ENCODE peak calls at places on chromosome 20, in five cellular contexts. B, E, F, R and D are unnamed samples.
A peak's percentile ranks its signal among the peaks of the same experiment; 100 is the strongest.

GRCh38 chr20:48139262-48140041 is 354.2 kb upstream of the SULF2 start:
- DNase-seq in E (no peak), F (peak; percentile 46), B (no peak), R (no peak), D (no peak)

GRCh38 chr20:30811896-30812671 is 445.4 kb upstream of the DEFB115 start:
- DNase-seq in F (no peak), R (no peak), B (no peak), E (no peak), D (no peak)

GRCh38 chr20:10681466-10681865 is 7.7 kb upstream of the JAG1 start:
- DNase-seq in R (no peak), E (no peak), F (no peak), B (no peak), D (no peak)

GRCh38 chr20:44324343-44324742 is 12.5 kb upstream of the R3HDML start:
- DNase-seq in F (no peak), E (no peak), B (no peak), R (no peak), D (no peak)

GRCh38 chr20:49851991-49852390 is 39.4 kb downstream of the SLC9A8 start:
- DNase-seq in F (no peak), B (no peak), R (no peak), E (no peak), D (no peak)

GRCh38 chr20:31862157-31862470 is 8.2 kb downstream of the DUSP15 start:
- DNase-seq in F (no peak), B (no peak), R (no peak), E (no peak), D (no peak)

GRCh38 chr20:33031531-33031930 is at the start of gene BPIFB6:
- DNase-seq in B (no peak), E (no peak), F (no peak), R (no peak), D (no peak)

GRCh38 chr20:14956026-14956425 is 618.6 kb upstream of the FLRT3 start:
- DNase-seq in B (no peak), E (no peak), F (no peak), R (peak; percentile 59), D (no peak)

GRCh38 chr20:16709017-16709416 is 20.8 kb upstream of the SNRPB2 start:
- DNase-seq in E (no peak), B (no peak), F (no peak), R (no peak), D (no peak)

GRCh38 chr20:58864346-58864745 is 11.8 kb downstream of the GNAS start:
- DNase-seq in R (no peak), F (no peak), E (no peak), B (no peak), D (no peak)

GRCh38 chr20:50526403-50526989 is 16.3 kb downstream of the PTPN1 start:
- DNase-seq in F (no peak), B (peak; percentile 75), R (no peak), E (no peak), D (no peak)

GRCh38 chr20:4953881-4954280 is 47.4 kb downstream of the SLC23A2 start:
- DNase-seq in E (no peak), R (no peak), F (no peak), B (no peak), D (no peak)

GRCh38 chr20:4957939-4958362 is 43.4 kb downstream of the SLC23A2 start:
- DNase-seq in F (no peak), R (no peak), E (no peak), B (no peak), D (no peak)

GRCh38 chr20:4957187-4957586 is 44.1 kb downstream of the SLC23A2 start:
- DNase-seq in E (no peak), B (no peak), F (no peak), R (no peak), D (no peak)

GRCh38 chr20:4959582-4959981 is 41.7 kb downstream of the SLC23A2 start:
- DNase-seq in R (no peak), F (no peak), B (no peak), E (peak; percentile 16), D (no peak)

DNA sequence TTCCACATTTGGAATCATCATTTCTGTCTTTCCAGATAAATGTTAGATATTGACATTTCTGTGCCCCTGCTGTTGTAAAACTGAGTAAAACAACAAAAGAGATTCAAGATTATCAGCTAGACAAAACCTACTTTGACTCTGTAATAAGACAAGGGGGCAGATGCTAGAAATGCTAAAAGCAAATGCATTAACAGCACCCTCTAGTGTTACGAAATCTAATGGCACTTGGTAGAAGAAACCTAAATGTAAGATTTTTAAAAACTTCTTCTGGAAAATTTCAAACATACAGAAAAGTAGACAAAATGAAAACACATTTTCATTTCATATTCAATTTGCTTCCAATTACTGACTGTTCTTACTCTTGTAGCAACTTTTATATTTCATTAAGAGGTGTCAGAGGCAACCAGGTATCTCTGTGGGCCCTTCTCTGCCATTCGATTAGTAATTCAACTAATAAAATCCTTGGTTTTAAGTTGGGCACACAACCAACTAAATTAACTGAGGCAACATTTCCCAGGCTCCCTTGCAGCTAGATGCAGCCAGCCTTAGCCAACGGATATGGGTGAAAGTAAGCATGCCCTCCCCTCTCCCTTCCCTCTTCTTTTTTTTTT is 45.0 kb downstream of the SLC23A2 start:
- DNase-seq in R (peak; percentile 45), F (no peak), B (no peak), E (peak; percentile 34), D (no peak)
- H3K9me3 ChIP-seq in R (no peaks in the 10 kb centered on the region), F (no peaks in the 10 kb centered on the region), B (no peaks in the 10 kb centered on the region), E (no peaks in the 10 kb centered on the region), D (no peaks in the 10 kb centered on the region)

DNA sequence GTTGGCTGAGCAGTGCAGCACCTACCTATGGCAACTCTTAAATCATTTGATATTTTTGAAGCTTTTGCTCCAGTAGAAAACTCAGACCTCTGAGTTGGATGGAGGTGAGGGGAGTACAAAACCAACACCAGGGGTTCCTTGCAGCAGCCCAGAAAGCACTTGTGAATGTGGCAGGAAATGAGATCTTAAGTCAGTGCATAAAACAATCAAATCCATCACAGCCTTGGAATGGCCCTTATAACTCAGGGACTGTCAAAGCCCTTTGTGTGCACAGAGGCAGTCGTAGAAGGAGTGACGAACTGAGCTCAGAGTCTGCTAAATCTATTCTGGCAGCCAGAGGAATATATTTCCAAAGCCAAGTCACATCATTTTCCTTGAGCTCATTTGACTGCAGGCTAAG is 676.5 kb downstream of the DHX35 start:
- DNase-seq in B (peak; percentile 81), R (no peak), E (no peak), F (no peak), D (no peak)
- H3K9me3 ChIP-seq in B (no peaks in the 10 kb centered on the region), R (no peaks in the 10 kb centered on the region), E (no peaks in the 10 kb centered on the region), F (no peaks in the 10 kb centered on the region), D (no peaks in the 10 kb centered on the region)

GRCh38 chr20:4326194-4327065 is 311.1 kb upstream of the RNF24 start:
- DNase-seq in F (peak; percentile 75), B (no peak), R (no peak), E (peak; percentile 28), D (no peak)
- H3K9me3 ChIP-seq in F (peaks cover 11% of the 10 kb centered on the region), B (no peaks in the 10 kb centered on the region), R (no peaks in the 10 kb centered on the region), E (peaks cover 12% of the 10 kb centered on the region), D (no peaks in the 10 kb centered on the region)

DNA sequence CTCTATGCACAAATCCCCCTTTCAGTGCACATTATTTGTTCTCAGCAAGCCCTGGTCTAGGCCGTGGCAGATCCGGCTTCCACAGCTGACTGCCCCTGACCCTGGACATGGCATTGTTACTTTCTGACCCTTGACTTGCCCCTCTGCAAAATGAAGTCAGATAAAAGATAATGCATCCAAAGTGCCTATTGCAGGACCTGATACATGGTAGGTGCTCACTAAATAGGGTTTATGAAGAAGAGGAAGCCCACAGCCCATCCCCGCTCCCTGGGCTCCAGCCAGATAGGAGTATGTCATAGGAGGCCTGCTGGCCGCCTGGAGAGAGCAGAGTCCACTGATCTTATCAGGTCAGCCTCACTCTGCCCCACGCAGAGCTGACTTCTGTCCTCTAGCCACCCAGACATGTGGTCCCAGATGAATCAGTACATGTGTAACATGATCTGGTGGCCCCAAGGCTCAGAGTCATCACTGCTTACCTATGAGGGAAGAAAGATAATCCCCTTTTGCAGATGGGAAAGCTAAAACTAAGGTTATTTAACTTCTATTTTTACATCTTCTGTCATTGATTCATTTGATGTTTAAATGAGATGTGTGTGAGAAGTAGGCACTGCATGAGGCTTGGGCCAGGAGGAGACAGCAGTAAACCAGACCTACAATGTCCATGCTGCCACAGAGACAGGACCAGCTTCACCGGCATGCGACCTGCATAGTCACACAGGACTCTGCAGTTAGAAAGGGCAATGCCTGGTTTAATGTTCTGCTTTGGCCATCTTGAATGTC is 20.4 kb downstream of the MAFB start:
- DNase-seq in R (no peak), E (no peak), F (no peak), B (no peak), D (no peak)
- H3K9me3 ChIP-seq in R (no peaks in the 10 kb centered on the region), E (no peaks in the 10 kb centered on the region), F (no peaks in the 10 kb centered on the region), B (no peaks in the 10 kb centered on the region), D (no peaks in the 10 kb centered on the region)